ENCODE peak calls at places on chromosomes 2 and 18, in four cellular contexts. One of them, this sample, is unnamed.

GRCh38 chr18:47968721-47969120 is 38.3 kb upstream of the SMAD2 start:
- DNase-seq in uterus: no peak
- DNase-seq in nephron progenitor cell: no peak
- DNase-seq in osteocyte: no peak
- DNase-seq in this sample: no peak

GRCh38 chr2:236813806-236814205 is 244.2 kb downstream of the ACKR3 start:
- DNase-seq in uterus: no peak
- DNase-seq in nephron progenitor cell: no peak
- DNase-seq in osteocyte: no peak
- DNase-seq in this sample: no peak

GRCh38 chr2:231167745-231168459 is 30.5 kb upstream of the ARMC9 start:
- DNase-seq in osteocyte: no peak
- DNase-seq in nephron progenitor cell: no peak
- DNase-seq in uterus: no peak
- DNase-seq in this sample: no peak

GRCh38 chr2:16862474-16862873 is 196.8 kb upstream of the CYRIA start:
- DNase-seq in uterus: no peak
- DNase-seq in osteocyte: no peak
- DNase-seq in nephron progenitor cell: no peak
- DNase-seq in this sample: no peak

GRCh38 chr2:227973241-227973640 is 101.8 kb downstream of the DAW1 start:
- DNase-seq in nephron progenitor cell: no peak
- DNase-seq in uterus: no peak
- DNase-seq in osteocyte: no peak
- DNase-seq in this sample: no peak

GRCh38 chr2:201233192-201234166 is 26.9 kb upstream of the CASP8 start:
- DNase-seq in osteocyte: no peak
- DNase-seq in nephron progenitor cell: no peak
- DNase-seq in uterus: peak
- DNase-seq in this sample: no peak

GRCh38 chr18:23837591-23837990 is 148.3 kb downstream of the LAMA3 start:
- DNase-seq in uterus: no peak
- DNase-seq in nephron progenitor cell: no peak
- DNase-seq in osteocyte: no peak
- DNase-seq in this sample: no peak

GRCh38 chr2:203574824-203575223 is 39.7 kb upstream of the RAPH1 start:
- DNase-seq in osteocyte: no peak
- DNase-seq in nephron progenitor cell: no peak
- DNase-seq in uterus: no peak
- DNase-seq in this sample: no peak

GRCh38 chr2:74502720-74503505 is 3.5 kb upstream of the LBX2 start:
- DNase-seq in osteocyte: peak
- DNase-seq in uterus: peak
- DNase-seq in nephron progenitor cell: peak
- DNase-seq in this sample: peak
- TF ChIP-seq CTCF in osteocyte: peak
- TF ChIP-seq CTCF in uterus: no peak
- TF ChIP-seq CTCF in nephron progenitor cell: no peak
- TF ChIP-seq CTCF in this sample: no peak

DNA sequence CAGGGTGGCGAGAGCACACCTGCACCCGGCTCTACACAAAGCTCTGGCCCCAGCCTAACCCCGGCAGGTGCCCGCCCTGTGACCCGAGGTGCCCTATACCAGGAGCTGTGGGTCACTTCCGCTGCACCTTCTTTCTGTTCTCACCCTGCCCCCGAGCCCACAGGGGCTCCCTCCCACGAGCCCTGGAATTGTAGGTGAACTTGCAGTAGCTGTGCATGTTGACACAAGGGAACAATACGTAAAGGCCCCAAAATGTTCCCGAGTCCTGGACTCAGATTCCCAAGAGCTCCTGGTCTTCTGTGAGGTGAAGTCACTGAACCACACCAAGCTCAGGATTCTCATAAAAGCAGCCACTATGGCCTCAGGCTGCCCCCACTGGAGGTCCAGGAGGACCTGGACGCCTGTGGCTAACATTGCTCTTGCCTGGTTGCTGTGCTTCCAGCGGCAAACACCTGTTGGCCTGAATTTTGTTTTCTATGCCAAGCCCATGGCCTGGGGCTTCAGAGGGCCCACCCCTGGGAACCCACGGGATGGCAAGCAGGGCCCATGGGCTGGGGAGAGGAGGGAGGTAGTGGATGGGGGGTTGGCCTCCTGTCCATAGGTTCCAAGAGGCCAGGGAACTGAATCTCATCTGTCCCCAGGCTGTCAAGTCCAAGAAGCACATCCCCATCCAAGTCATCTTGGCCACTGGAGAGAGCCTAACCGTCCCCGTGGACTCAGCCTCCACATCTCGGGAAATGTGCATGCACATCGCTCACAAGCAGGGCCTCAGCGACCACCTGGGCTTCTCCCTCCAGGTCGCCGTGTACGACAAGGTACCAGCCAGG is 23.2 kb upstream of the GPR17 start:
- DNase-seq in nephron progenitor cell: no peak
- DNase-seq in uterus: peak
- DNase-seq in osteocyte: peak
- DNase-seq in this sample: no peak
- TF ChIP-seq CTCF in nephron progenitor cell: no peak
- TF ChIP-seq CTCF in uterus: no peak
- TF ChIP-seq CTCF in osteocyte: no peak
- TF ChIP-seq CTCF in this sample: no peak

DNA sequence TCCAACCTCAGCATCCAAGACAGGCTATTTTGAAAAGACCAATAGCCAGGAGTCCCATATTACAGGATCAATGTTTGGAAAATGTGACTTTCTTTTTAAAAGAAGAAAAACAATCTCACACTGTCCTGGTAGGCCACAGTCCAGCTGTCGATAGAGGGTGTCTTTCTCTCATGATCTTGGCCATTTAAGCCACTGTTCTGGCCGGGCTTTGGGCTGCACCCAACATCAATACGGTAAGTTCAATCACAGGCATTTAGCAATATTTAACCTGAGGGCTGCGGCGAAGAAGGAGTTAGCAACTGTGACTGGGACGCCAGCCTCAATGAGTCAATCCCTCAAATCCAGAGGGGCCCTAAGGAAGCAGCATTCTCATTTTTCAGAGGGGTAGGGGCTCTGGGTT is 69.0 kb downstream of the CELF4 start:
- DNase-seq in osteocyte: no peak
- DNase-seq in uterus: no peak
- DNase-seq in nephron progenitor cell: no peak
- DNase-seq in this sample: no peak
- TF ChIP-seq CTCF in osteocyte: no peak
- TF ChIP-seq CTCF in uterus: no peak
- TF ChIP-seq CTCF in nephron progenitor cell: no peak
- TF ChIP-seq CTCF in this sample: no peak

GRCh38 chr2:122519366-122519765 is 763.9 kb downstream of the TSN start:
- DNase-seq in osteocyte: no peak
- DNase-seq in nephron progenitor cell: no peak
- DNase-seq in uterus: no peak
- DNase-seq in this sample: no peak
- TF ChIP-seq CTCF in osteocyte: no peak
- TF ChIP-seq CTCF in nephron progenitor cell: peak
- TF ChIP-seq CTCF in uterus: no peak
- TF ChIP-seq CTCF in this sample: no peak

GRCh38 chr2:64646007-64646880 is 7.5 kb downstream of the SERTAD2 start:
- DNase-seq in nephron progenitor cell: peak
- DNase-seq in uterus: peak
- DNase-seq in osteocyte: peak
- DNase-seq in this sample: peak
- TF ChIP-seq CTCF in nephron progenitor cell: peak
- TF ChIP-seq CTCF in uterus: peak
- TF ChIP-seq CTCF in osteocyte: peak
- TF ChIP-seq CTCF in this sample: peak

DNA sequence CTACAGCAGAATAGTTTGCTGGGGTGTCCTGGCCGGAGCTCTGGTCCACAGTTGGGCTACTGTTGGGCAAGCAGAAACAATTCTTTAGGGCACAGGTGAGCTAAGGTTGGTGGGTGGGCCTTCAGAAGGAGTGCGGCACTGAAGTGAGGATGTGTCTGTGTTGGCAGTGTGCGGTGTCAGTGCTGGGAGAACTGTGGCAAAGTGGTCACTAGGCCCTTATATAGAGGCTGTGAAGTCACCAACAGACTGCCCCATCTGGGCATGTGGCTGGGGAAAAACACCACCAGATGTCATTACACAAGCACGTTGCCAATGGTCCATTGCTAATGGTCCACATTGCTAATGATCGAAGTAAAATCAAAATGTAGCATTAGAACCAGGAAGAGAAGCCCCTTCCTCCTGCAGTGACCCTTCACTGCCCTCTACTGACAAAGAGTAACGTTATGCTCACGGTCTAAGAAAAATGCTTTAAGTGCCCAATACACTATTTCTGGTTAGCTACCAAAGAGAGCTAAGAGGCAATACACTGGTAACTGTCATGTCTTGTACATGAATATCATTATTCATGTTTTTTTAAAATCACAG is 21.3 kb downstream of the SCN1A start:
- DNase-seq in uterus: no peak
- DNase-seq in nephron progenitor cell: peak
- DNase-seq in osteocyte: no peak
- DNase-seq in this sample: peak
- TF ChIP-seq CTCF in uterus: no peak
- TF ChIP-seq CTCF in nephron progenitor cell: peak
- TF ChIP-seq CTCF in osteocyte: peak
- TF ChIP-seq CTCF in this sample: no peak

This sample was measured in psoas muscle.